ENCODE peak calls at places on chromosomes 2 and 18, in eight cellular contexts. One of them, this sample, is unnamed.

GRCh38 chr2:162011718-162012564 is 62.1 kb downstream of the DPP4 start:
- DNase-seq in foreskin fibroblast: no peak
- DNase-seq in heart left ventricle: no peak
- DNase-seq in AG09309: no peak
- DNase-seq in heart right ventricle: no peak
- DNase-seq in lower lobe of right lung: no peak
- DNase-seq in H1: no peak
- DNase-seq in AG10803: no peak
- DNase-seq in this sample: no peak

GRCh38 chr2:172972005-172972619 is 103.5 kb upstream of the MAP3K20 start:
- DNase-seq in H1: peak; percentile 79
- DNase-seq in foreskin fibroblast: peak; percentile 52
- DNase-seq in AG10803: peak; percentile 45
- DNase-seq in AG09309: no peak
- DNase-seq in heart right ventricle: peak; percentile 42
- DNase-seq in heart left ventricle: no peak
- DNase-seq in lower lobe of right lung: peak; percentile 56
- DNase-seq in this sample: no peak

GRCh38 chr2:111909079-111909478 is 10.7 kb downstream of the MERTK start:
- DNase-seq in heart left ventricle: no peak
- DNase-seq in AG09309: no peak
- DNase-seq in foreskin fibroblast: no peak
- DNase-seq in AG10803: no peak
- DNase-seq in heart right ventricle: no peak
- DNase-seq in lower lobe of right lung: no peak
- DNase-seq in H1: no peak
- DNase-seq in this sample: no peak

GRCh38 chr2:23423873-23424680 is 39.1 kb downstream of the KLHL29 start:
- DNase-seq in lower lobe of right lung: no peak
- DNase-seq in AG10803: no peak
- DNase-seq in heart left ventricle: peak; percentile 11
- DNase-seq in heart right ventricle: no peak
- DNase-seq in AG09309: no peak
- DNase-seq in H1: peak; percentile 45
- DNase-seq in foreskin fibroblast: no peak
- DNase-seq in this sample: peak; percentile 61

GRCh38 chr18:3441290-3441689 is 8.7 kb upstream of the TGIF1 start:
- DNase-seq in lower lobe of right lung: no peak
- DNase-seq in heart right ventricle: no peak
- DNase-seq in H1: no peak
- DNase-seq in AG09309: no peak
- DNase-seq in heart left ventricle: no peak
- DNase-seq in foreskin fibroblast: no peak
- DNase-seq in AG10803: peak; percentile 41
- DNase-seq in this sample: no peak

GRCh38 chr2:191846787-191847620 is at the start of gene CAVIN2:
- DNase-seq in AG10803: peak; percentile 86
- DNase-seq in heart right ventricle: peak; percentile 50
- DNase-seq in H1: no peak
- DNase-seq in AG09309: no peak
- DNase-seq in foreskin fibroblast: peak; percentile 77
- DNase-seq in lower lobe of right lung: peak; percentile 67
- DNase-seq in heart left ventricle: peak; percentile 83
- DNase-seq in this sample: peak; percentile 71

GRCh38 chr18:63850010-63850409 is 37.5 kb upstream of the SERPINB2 start:
- DNase-seq in lower lobe of right lung: no peak
- DNase-seq in foreskin fibroblast: peak; percentile 61
- DNase-seq in heart left ventricle: no peak
- DNase-seq in H1: no peak
- DNase-seq in AG10803: peak; percentile 51
- DNase-seq in AG09309: no peak
- DNase-seq in heart right ventricle: no peak
- DNase-seq in this sample: no peak

GRCh38 chr2:74560591-74560990 is 6.1 kb downstream of the DOK1 start:
- DNase-seq in AG09309: no peak
- DNase-seq in H1: no peak
- DNase-seq in lower lobe of right lung: no peak
- DNase-seq in foreskin fibroblast: no peak
- DNase-seq in AG10803: no peak
- DNase-seq in heart left ventricle: no peak
- DNase-seq in heart right ventricle: no peak
- DNase-seq in this sample: no peak

GRCh38 chr2:231890896-231891513 is 35.2 kb downstream of the NPPC start:
- DNase-seq in AG09309: no peak
- DNase-seq in heart right ventricle: no peak
- DNase-seq in lower lobe of right lung: no peak
- DNase-seq in H1: no peak
- DNase-seq in AG10803: no peak
- DNase-seq in heart left ventricle: no peak
- DNase-seq in foreskin fibroblast: no peak
- DNase-seq in this sample: no peak

GRCh38 chr18:55586841-55587240 is 1.2 kb downstream of the TCF4 start:
- DNase-seq in AG09309: no peak
- DNase-seq in H1: no peak
- DNase-seq in AG10803: peak; percentile 82
- DNase-seq in lower lobe of right lung: no peak
- DNase-seq in foreskin fibroblast: peak; percentile 25
- DNase-seq in heart left ventricle: no peak
- DNase-seq in heart right ventricle: no peak
- DNase-seq in this sample: no peak
- H3K4me3 ChIP-seq in AG09309: peak overlapping the region; percentile 73
- H3K4me3 ChIP-seq in H1: peak overlapping the region; percentile 95
- H3K4me3 ChIP-seq in AG10803: peak overlapping the region; percentile 67
- H3K4me3 ChIP-seq in lower lobe of right lung: peak overlapping the region; percentile 74
- H3K4me3 ChIP-seq in foreskin fibroblast: peak overlapping the region; percentile 81
- H3K4me3 ChIP-seq in heart left ventricle: peak overlapping the region; percentile 73
- H3K4me3 ChIP-seq in heart right ventricle: peak overlapping the region; percentile 71
- H3K4me3 ChIP-seq in this sample: peak overlapping the region; percentile 21

GRCh38 chr2:98157557-98157956 is 70.6 kb downstream of the VWA3B start:
- DNase-seq in heart left ventricle: no peak
- DNase-seq in lower lobe of right lung: no peak
- DNase-seq in foreskin fibroblast: no peak
- DNase-seq in AG09309: no peak
- DNase-seq in AG10803: no peak
- DNase-seq in heart right ventricle: no peak
- DNase-seq in H1: peak; percentile 53
- DNase-seq in this sample: no peak
- TF ChIP-seq CTCF in heart left ventricle: no peak
- TF ChIP-seq CTCF in lower lobe of right lung: no peak
- TF ChIP-seq CTCF in foreskin fibroblast: no peak
- TF ChIP-seq CTCF in AG09309: peak; percentile 18
- TF ChIP-seq CTCF in AG10803: no peak
- TF ChIP-seq CTCF in heart right ventricle: no peak
- TF ChIP-seq CTCF in H1: peak; percentile 42
- TF ChIP-seq CTCF in this sample: no peak

GRCh38 chr2:54475285-54475684 is 19.2 kb downstream of the SPTBN1 start:
- DNase-seq in foreskin fibroblast: no peak
- DNase-seq in lower lobe of right lung: no peak
- DNase-seq in heart right ventricle: no peak
- DNase-seq in AG09309: no peak
- DNase-seq in heart left ventricle: no peak
- DNase-seq in AG10803: no peak
- DNase-seq in H1: no peak
- DNase-seq in this sample: no peak
- H3K4me3 ChIP-seq in foreskin fibroblast: no peak overlapping the region
- H3K4me3 ChIP-seq in lower lobe of right lung: no peak overlapping the region
- H3K4me3 ChIP-seq in heart right ventricle: no peak overlapping the region
- H3K4me3 ChIP-seq in AG09309: no peak overlapping the region
- H3K4me3 ChIP-seq in heart left ventricle: no peak overlapping the region
- H3K4me3 ChIP-seq in AG10803: no peak overlapping the region
- H3K4me3 ChIP-seq in H1: no peak overlapping the region
- H3K4me3 ChIP-seq in this sample: no peak overlapping the region

GRCh38 chr2:48108455-48108854 is 202.2 kb upstream of the FBXO11 start:
- DNase-seq in H1: no peak
- DNase-seq in lower lobe of right lung: no peak
- DNase-seq in AG09309: no peak
- DNase-seq in heart left ventricle: no peak
- DNase-seq in foreskin fibroblast: no peak
- DNase-seq in heart right ventricle: no peak
- DNase-seq in AG10803: no peak
- DNase-seq in this sample: no peak

GRCh38 chr2:48105848-48106247 is 199.6 kb upstream of the FBXO11 start:
- DNase-seq in heart right ventricle: no peak
- DNase-seq in lower lobe of right lung: no peak
- DNase-seq in heart left ventricle: no peak
- DNase-seq in H1: no peak
- DNase-seq in AG09309: no peak
- DNase-seq in foreskin fibroblast: no peak
- DNase-seq in AG10803: no peak
- DNase-seq in this sample: no peak

GRCh38 chr2:48109491-48110204 is 203.3 kb upstream of the FBXO11 start:
- DNase-seq in foreskin fibroblast: no peak
- DNase-seq in heart right ventricle: no peak
- DNase-seq in lower lobe of right lung: no peak
- DNase-seq in AG10803: no peak
- DNase-seq in H1: no peak
- DNase-seq in heart left ventricle: no peak
- DNase-seq in AG09309: no peak
- DNase-seq in this sample: no peak

GRCh38 chr2:48104418-48104817 is 198.1 kb upstream of the FBXO11 start:
- DNase-seq in AG09309: no peak
- DNase-seq in AG10803: no peak
- DNase-seq in H1: no peak
- DNase-seq in lower lobe of right lung: no peak
- DNase-seq in heart left ventricle: no peak
- DNase-seq in heart right ventricle: no peak
- DNase-seq in foreskin fibroblast: no peak
- DNase-seq in this sample: no peak

GRCh38 chr2:48107326-48107925 is 201.1 kb upstream of the FBXO11 start:
- DNase-seq in heart left ventricle: no peak
- DNase-seq in heart right ventricle: no peak
- DNase-seq in lower lobe of right lung: no peak
- DNase-seq in foreskin fibroblast: peak; percentile 82
- DNase-seq in AG10803: peak; percentile 66
- DNase-seq in AG09309: no peak
- DNase-seq in H1: no peak
- DNase-seq in this sample: no peak
- TF ChIP-seq CTCF in heart left ventricle: no peak
- TF ChIP-seq CTCF in heart right ventricle: no peak
- TF ChIP-seq CTCF in lower lobe of right lung: no peak
- TF ChIP-seq CTCF in foreskin fibroblast: no peak
- TF ChIP-seq CTCF in AG10803: peak; percentile 35
- TF ChIP-seq CTCF in AG09309: peak; percentile 13
- TF ChIP-seq CTCF in H1: no peak
- TF ChIP-seq CTCF in this sample: no peak

DNA sequence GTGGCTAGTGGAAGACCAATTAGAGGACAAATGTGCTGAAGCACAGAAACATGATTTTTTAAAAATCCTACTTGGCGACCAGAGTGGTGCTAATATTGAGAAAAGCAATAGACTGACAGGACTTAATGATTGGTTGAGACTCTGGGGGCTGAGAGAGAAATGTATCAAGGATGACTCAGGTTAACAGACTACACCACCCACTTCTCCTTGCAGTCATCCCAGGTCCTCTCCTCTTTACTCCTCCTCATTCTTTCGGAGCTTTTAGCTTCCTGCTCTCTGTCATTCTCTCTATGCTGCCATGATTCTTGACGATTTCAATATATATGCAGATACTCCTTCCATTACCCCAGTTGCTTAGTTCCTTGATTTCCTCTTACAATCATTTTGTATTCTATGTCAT is 54.6 kb upstream of the CYTIP start:
- DNase-seq in H1: no peak
- DNase-seq in AG09309: no peak
- DNase-seq in AG10803: no peak
- DNase-seq in heart left ventricle: no peak
- DNase-seq in foreskin fibroblast: no peak
- DNase-seq in lower lobe of right lung: no peak
- DNase-seq in heart right ventricle: no peak
- DNase-seq in this sample: no peak
- H3K4me3 ChIP-seq in H1: no peak overlapping the region
- H3K4me3 ChIP-seq in AG09309: no peak overlapping the region
- H3K4me3 ChIP-seq in AG10803: no peak overlapping the region
- H3K4me3 ChIP-seq in heart left ventricle: no peak overlapping the region
- H3K4me3 ChIP-seq in foreskin fibroblast: no peak overlapping the region
- H3K4me3 ChIP-seq in lower lobe of right lung: no peak overlapping the region
- H3K4me3 ChIP-seq in heart right ventricle: no peak overlapping the region
- H3K4me3 ChIP-seq in this sample: no peak overlapping the region